ENCODE peak calls at places on chromosomes 13 and 19, in seven cellular contexts. One of them, this sample, is unnamed.

GRCh38 chr19:52896431-52897148 is 845 bp downstream of the ZNF320 start:
- DNase-seq in GM12878: no peak
- DNase-seq in Daoy: peak
- DNase-seq in KBM-7: no peak
- DNase-seq in PC-3: peak
- DNase-seq in T-helper 9 cell: no peak
- DNase-seq in NAMALWA: no peak
- DNase-seq in this sample: peak

GRCh38 chr13:33167521-33167920 is 118.0 kb downstream of the STARD13 start:
- DNase-seq in Daoy: no peak
- DNase-seq in KBM-7: no peak
- DNase-seq in NAMALWA: no peak
- DNase-seq in PC-3: no peak
- DNase-seq in GM12878: no peak
- DNase-seq in T-helper 9 cell: no peak
- DNase-seq in this sample: no peak

GRCh38 chr19:49672131-49672919 is 4.7 kb upstream of the PRMT1 start:
- DNase-seq in PC-3: peak
- DNase-seq in T-helper 9 cell: peak
- DNase-seq in NAMALWA: peak
- DNase-seq in GM12878: no peak
- DNase-seq in KBM-7: peak
- DNase-seq in Daoy: peak
- DNase-seq in this sample: peak

GRCh38 chr13:49678172-49678914 is 12.9 kb downstream of the EBPL start:
- DNase-seq in GM12878: no peak
- DNase-seq in T-helper 9 cell: no peak
- DNase-seq in NAMALWA: no peak
- DNase-seq in PC-3: no peak
- DNase-seq in Daoy: no peak
- DNase-seq in KBM-7: no peak
- DNase-seq in this sample: no peak

GRCh38 chr13:33213024-33213795 is 72.3 kb downstream of the STARD13 start:
- DNase-seq in PC-3: no peak
- DNase-seq in T-helper 9 cell: no peak
- DNase-seq in KBM-7: no peak
- DNase-seq in Daoy: no peak
- DNase-seq in NAMALWA: no peak
- DNase-seq in GM12878: no peak
- DNase-seq in this sample: peak

GRCh38 chr19:281992-282391 is 9.2 kb downstream of the PLPP2 start:
- DNase-seq in PC-3: no peak
- DNase-seq in KBM-7: no peak
- DNase-seq in T-helper 9 cell: no peak
- DNase-seq in GM12878: no peak
- DNase-seq in Daoy: no peak
- DNase-seq in NAMALWA: no peak
- DNase-seq in this sample: no peak

GRCh38 chr19:42508892-42509444 is 19.3 kb downstream of the CEACAM1 start:
- DNase-seq in KBM-7: no peak
- DNase-seq in PC-3: no peak
- DNase-seq in GM12878: no peak
- DNase-seq in T-helper 9 cell: no peak
- DNase-seq in Daoy: no peak
- DNase-seq in NAMALWA: no peak
- DNase-seq in this sample: no peak

GRCh38 chr19:45881909-45882528 is 3.9 kb downstream of the IRF2BP1 start:
- DNase-seq in T-helper 9 cell: no peak
- DNase-seq in PC-3: no peak
- DNase-seq in GM12878: no peak
- DNase-seq in Daoy: no peak
- DNase-seq in KBM-7: no peak
- DNase-seq in NAMALWA: no peak
- DNase-seq in this sample: peak

GRCh38 chr19:925087-925911 is 536 bp upstream of the ARID3A start:
- DNase-seq in NAMALWA: peak
- DNase-seq in GM12878: no peak
- DNase-seq in PC-3: peak
- DNase-seq in Daoy: peak
- DNase-seq in T-helper 9 cell: peak
- DNase-seq in KBM-7: peak
- DNase-seq in this sample: peak

GRCh38 chr13:107124129-107124718 is 556.3 kb upstream of the ARGLU1 start:
- DNase-seq in NAMALWA: peak
- DNase-seq in Daoy: no peak
- DNase-seq in KBM-7: peak
- DNase-seq in GM12878: no peak
- DNase-seq in PC-3: peak
- DNase-seq in T-helper 9 cell: no peak
- DNase-seq in this sample: peak

GRCh38 chr19:19552811-19553210 is 14.7 kb downstream of the CILP2 start:
- DNase-seq in T-helper 9 cell: no peak
- DNase-seq in NAMALWA: no peak
- DNase-seq in KBM-7: no peak
- DNase-seq in PC-3: peak
- DNase-seq in GM12878: no peak
- DNase-seq in Daoy: peak
- DNase-seq in this sample: peak

GRCh38 chr19:50657672-50658437 is 8.6 kb downstream of the C19orf81 start:
- DNase-seq in KBM-7: peak
- DNase-seq in NAMALWA: peak
- DNase-seq in T-helper 9 cell: peak
- DNase-seq in PC-3: peak
- DNase-seq in GM12878: peak
- DNase-seq in Daoy: peak
- DNase-seq in this sample: peak

GRCh38 chr13:20608438-20609020 is 41.6 kb downstream of the IFT88 start:
- DNase-seq in Daoy: no peak
- DNase-seq in PC-3: no peak
- DNase-seq in KBM-7: no peak
- DNase-seq in NAMALWA: no peak
- DNase-seq in GM12878: no peak
- DNase-seq in T-helper 9 cell: no peak
- DNase-seq in this sample: no peak

GRCh38 chr19:5578094-5578846 is 10.5 kb upstream of the TINCR start:
- DNase-seq in NAMALWA: peak
- DNase-seq in GM12878: no peak
- DNase-seq in KBM-7: peak
- DNase-seq in T-helper 9 cell: peak
- DNase-seq in PC-3: peak
- DNase-seq in Daoy: peak
- DNase-seq in this sample: peak

GRCh38 chr13:91652389-91652788 is 254.0 kb downstream of the GPC5 start:
- DNase-seq in KBM-7: no peak
- DNase-seq in PC-3: no peak
- DNase-seq in GM12878: no peak
- DNase-seq in NAMALWA: no peak
- DNase-seq in Daoy: no peak
- DNase-seq in T-helper 9 cell: no peak
- DNase-seq in this sample: no peak

GRCh38 chr19:55580628-55581144 is at the start of gene ZNF579:
- DNase-seq in KBM-7: peak
- DNase-seq in GM12878: peak
- DNase-seq in NAMALWA: peak
- DNase-seq in Daoy: peak
- DNase-seq in PC-3: peak
- DNase-seq in T-helper 9 cell: peak
- DNase-seq in this sample: peak

GRCh38 chr19:9054768-9055167 is 32.1 kb upstream of the OR1M1 start:
- DNase-seq in GM12878: no peak
- DNase-seq in Daoy: peak
- DNase-seq in PC-3: peak
- DNase-seq in T-helper 9 cell: no peak
- DNase-seq in KBM-7: no peak
- DNase-seq in NAMALWA: no peak
- DNase-seq in this sample: peak

GRCh38 chr19:17021793-17022590 is 4.6 kb downstream of the CPAMD8 start:
- DNase-seq in Daoy: no peak
- DNase-seq in KBM-7: peak
- DNase-seq in NAMALWA: no peak
- DNase-seq in T-helper 9 cell: no peak
- DNase-seq in PC-3: peak
- DNase-seq in GM12878: no peak
- DNase-seq in this sample: no peak

GRCh38 chr19:3403489-3404323 is 37.3 kb downstream of the NFIC start:
- DNase-seq in PC-3: no peak
- DNase-seq in T-helper 9 cell: no peak
- DNase-seq in GM12878: no peak
- DNase-seq in KBM-7: peak
- DNase-seq in Daoy: peak
- DNase-seq in NAMALWA: no peak
- DNase-seq in this sample: peak

GRCh38 chr13:106649495-106649894 is 81.6 kb upstream of the ARGLU1 start:
- DNase-seq in Daoy: peak
- DNase-seq in T-helper 9 cell: no peak
- DNase-seq in KBM-7: no peak
- DNase-seq in PC-3: peak
- DNase-seq in NAMALWA: no peak
- DNase-seq in GM12878: no peak
- DNase-seq in this sample: peak

This sample was measured in left kidney.